ENCODE peak calls at places on chromosomes 5 and 9, in five cellular contexts. P is CD8-positive, alpha-beta memory T cell; I is IMR-90; G is lower lobe of right lung; C is CD8-positive, alpha-beta T cell. A is an unnamed sample.

GRCh38 chr5:73893813-73894212 is 267.8 kb downstream of the ARHGEF28 start:
- DNase-seq in P (no peak), I (no peak), G (no peak), C (no peak), A (no peak)

GRCh38 chr9:136345281-136346156 is 18.0 kb downstream of the DNLZ start:
- DNase-seq in P (no peak), I (no peak), G (peak; percentile 84), C (no peak), A (peak; percentile 87)

GRCh38 chr9:106886111-106887046 is 23.4 kb downstream of the ZNF462 start:
- DNase-seq in P (no peak), I (peak; percentile 45), G (no peak), C (no peak), A (no peak)

GRCh38 chr5:34585601-34586104 is 70.5 kb upstream of the RAI14 start:
- DNase-seq in P (no peak), I (peak; percentile 77), G (no peak), C (no peak), A (no peak)

GRCh38 chr5:72041643-72042042 is 65.6 kb upstream of the MAP1B start:
- DNase-seq in P (no peak), I (no peak), G (no peak), C (no peak), A (no peak)

GRCh38 chr9:22813520-22813919 is 366.9 kb downstream of the DMRTA1 start:
- DNase-seq in P (no peak), I (peak; percentile 52), G (no peak), C (no peak), A (no peak)

GRCh38 chr9:124781967-124782660 is 5.2 kb downstream of the OLFML2A start:
- DNase-seq in P (no peak), I (no peak), G (no peak), C (no peak), A (no peak)

GRCh38 chr5:115831163-115831768 is 10.1 kb downstream of the ATG12 start:
- DNase-seq in P (peak; percentile 24), I (peak; percentile 49), G (no peak), C (no peak), A (no peak)

GRCh38 chr9:105901514-105902109 is 207.3 kb downstream of the TMEM38B start:
- DNase-seq in P (no peak), I (peak; percentile 3), G (no peak), C (no peak), A (no peak)

GRCh38 chr5:175056831-175057230 is 332.4 kb downstream of the MSX2 start:
- DNase-seq in P (no peak), I (no peak), G (no peak), C (no peak), A (no peak)

GRCh38 chr5:175060264-175060663 is 335.9 kb downstream of the MSX2 start:
- DNase-seq in P (no peak), I (no peak), G (no peak), C (no peak), A (no peak)

GRCh38 chr5:175059687-175060194 is 335.4 kb downstream of the MSX2 start:
- DNase-seq in P (no peak), I (peak; percentile 62), G (no peak), C (no peak), A (peak; percentile 90)
- H3K4me3 ChIP-seq in P (peak overlapping the region; percentile 9), I (no peak overlapping the region), G (peak overlapping the region; percentile 17), C (peak overlapping the region; percentile 45), A (peak overlapping the region; percentile 23)

GRCh38 chr5:154484393-154484944 is 6.4 kb upstream of the HAND1 start:
- DNase-seq in P (no peak), I (no peak), G (no peak), C (no peak), A (no peak)
- H3K27ac ChIP-seq in P (no peak overlapping the region), I (no peak overlapping the region), G (no peak overlapping the region), C (no peak overlapping the region), A (no peak overlapping the region)

GRCh38 chr5:167479796-167480195 is 811.6 kb upstream of the WWC1 start:
- DNase-seq in P (no peak), I (no peak), G (no peak), C (no peak), A (no peak)

GRCh38 chr5:167478156-167478555 is 813.3 kb upstream of the WWC1 start:
- DNase-seq in P (no peak), I (no peak), G (no peak), C (no peak), A (no peak)
- H3K4me3 ChIP-seq in P (no peak overlapping the region), I (no peak overlapping the region), G (no peak overlapping the region), C (no peak overlapping the region), A (no peak overlapping the region)

DNA sequence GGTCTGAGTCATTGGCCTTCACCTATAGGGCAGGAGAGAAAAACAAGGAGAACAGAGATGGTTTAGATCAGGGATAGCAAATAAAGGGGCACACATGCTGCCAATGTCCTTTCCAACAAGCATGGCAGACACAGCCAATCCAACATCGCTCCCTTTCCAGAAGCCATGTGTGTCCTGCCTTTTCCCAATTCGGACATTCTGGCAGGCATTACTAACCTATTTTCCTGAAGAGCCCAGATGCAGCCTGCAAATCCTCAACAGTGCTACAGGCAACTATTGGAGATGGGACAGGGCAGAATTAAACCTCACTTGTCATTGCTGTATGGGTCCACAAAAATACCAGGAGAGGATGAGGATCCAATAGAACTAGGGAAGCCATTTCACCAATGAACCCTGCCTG is 12.8 kb downstream of the PCDH1 start:
- DNase-seq in P (no peak), I (no peak), G (no peak), C (no peak), A (no peak)
- H3K27ac ChIP-seq in P (no peak overlapping the region), I (no peak overlapping the region), G (peak overlapping the region; percentile 6), C (no peak overlapping the region), A (peak overlapping the region; percentile 88)

DNA sequence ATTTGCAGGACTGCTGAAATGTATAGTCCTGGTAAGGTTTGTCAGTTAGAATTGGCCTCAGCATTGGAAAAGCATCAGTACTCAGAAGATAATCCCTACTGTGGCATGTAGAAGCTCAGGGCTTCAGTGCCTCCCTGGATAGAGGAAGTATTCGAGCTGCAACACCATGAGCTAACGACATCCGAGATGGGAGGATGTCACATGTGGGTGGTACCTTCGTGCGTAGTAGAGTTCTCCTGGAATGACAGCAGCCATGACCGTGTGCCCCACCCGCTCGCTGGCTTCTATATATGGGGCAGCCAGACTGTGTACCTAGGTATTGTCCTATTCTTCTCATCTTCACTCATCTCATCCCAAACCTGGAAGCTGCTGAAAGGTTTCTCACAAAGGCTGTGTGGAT is 345.8 kb upstream of the KLF9 start:
- DNase-seq in P (no peak), I (no peak), G (no peak), C (no peak), A (no peak)
- H3K4me3 ChIP-seq in P (no peak overlapping the region), I (no peak overlapping the region), G (no peak overlapping the region), C (no peak overlapping the region), A (no peak overlapping the region)

GRCh38 chr5:163245584-163245983 is 191.8 kb upstream of the CCNG1 start:
- DNase-seq in P (no peak), I (no peak), G (no peak), C (no peak), A (no peak)
- H3K27ac ChIP-seq in P (no peak overlapping the region), I (no peak overlapping the region), G (no peak overlapping the region), C (no peak overlapping the region), A (no peak overlapping the region)

DNA sequence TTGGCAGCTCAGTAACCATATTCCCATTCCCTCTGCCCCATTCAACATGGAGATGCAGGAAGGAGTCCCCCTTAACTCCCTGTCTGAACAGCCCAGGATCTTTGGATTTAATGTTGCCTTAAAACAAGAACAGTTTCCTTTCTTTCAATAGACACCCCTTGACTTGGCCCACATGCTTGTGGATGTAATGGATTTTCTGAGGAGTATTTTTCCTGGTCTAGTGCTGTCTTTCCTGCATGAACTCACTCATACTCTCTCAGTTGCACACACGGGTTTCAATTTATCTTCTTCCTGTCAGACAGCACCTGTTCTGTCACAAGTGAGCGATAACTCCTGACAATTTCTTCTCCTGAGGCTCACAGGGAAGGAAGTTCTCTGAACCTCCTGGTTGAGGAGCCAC is 85.0 kb downstream of the ACER2 start:
- DNase-seq in P (no peak), I (no peak), G (no peak), C (no peak), A (no peak)
- H3K4me3 ChIP-seq in P (no peak overlapping the region), I (no peak overlapping the region), G (no peak overlapping the region), C (no peak overlapping the region), A (peak overlapping the region; percentile 28)